ENCODE peak calls at places on chromosomes 6 and 20, in six cellular contexts. R, Y, L, M, I and J are unnamed samples.

GRCh38 chr20:4026093-4026601 is 10.8 kb upstream of the RNF24 start:
- DNase-seq in R (peak; percentile 83), Y (no peak), L (no peak), M (peak; percentile 93), I (peak; percentile 52), J (no peak)

GRCh38 chr6:149060300-149060984 is 257.1 kb upstream of the TAB2 start:
- DNase-seq in R (peak; percentile 41), Y (no peak), L (no peak), M (no peak), I (no peak), J (no peak)

GRCh38 chr6:100202417-100203194 is 208.6 kb upstream of the MCHR2 start:
- DNase-seq in R (peak; percentile 96), Y (peak; percentile 36), L (no peak), M (peak; percentile 94), I (no peak), J (peak; percentile 97)

GRCh38 chr20:32532246-32532645 is 52.9 kb downstream of the NOL4L start:
- DNase-seq in R (no peak), Y (no peak), L (no peak), M (no peak), I (no peak), J (no peak)

GRCh38 chr6:12941422-12941821 is 224.9 kb downstream of the PHACTR1 start:
- DNase-seq in R (no peak), Y (no peak), L (no peak), M (peak; percentile 11), I (peak; percentile 80), J (no peak)

GRCh38 chr20:32329817-32330554 is 28.1 kb upstream of the ASXL1 start:
- DNase-seq in R (no peak), Y (no peak), L (no peak), M (no peak), I (no peak), J (no peak)

GRCh38 chr6:163814494-163815364 is 400.2 kb downstream of the QKI start:
- DNase-seq in R (peak; percentile 87), Y (no peak), L (no peak), M (peak; percentile 46), I (no peak), J (peak; percentile 70)

GRCh38 chr6:113856571-113857564 is at the start of gene MARCKS:
- DNase-seq in R (peak; percentile 91), Y (peak; percentile 77), L (peak; percentile 78), M (peak; percentile 92), I (peak; percentile 92), J (peak; percentile 75)

GRCh38 chr6:90892271-90892670 is 305.4 kb upstream of the MAP3K7 start:
- DNase-seq in R (no peak), Y (no peak), L (no peak), M (no peak), I (no peak), J (no peak)

GRCh38 chr6:75526502-75527127 is 33.0 kb upstream of the FILIP1 start:
- DNase-seq in R (peak; percentile 85), Y (peak; percentile 71), L (no peak), M (peak; percentile 85), I (peak; percentile 77), J (peak; percentile 57)

GRCh38 chr6:153150767-153151440 is 19.8 kb upstream of the RGS17 start:
- DNase-seq in R (no peak), Y (no peak), L (no peak), M (no peak), I (no peak), J (no peak)

GRCh38 chr6:156852147-156852857 is 75.1 kb downstream of the ARID1B start:
- DNase-seq in R (no peak), Y (no peak), L (no peak), M (no peak), I (no peak), J (no peak)

GRCh38 chr20:49851991-49852390 is 39.4 kb downstream of the SLC9A8 start:
- DNase-seq in R (no peak), Y (peak; percentile 38), L (no peak), M (no peak), I (no peak), J (no peak)

GRCh38 chr6:166433096-166433495 is 50.4 kb upstream of the MPC1 start:
- DNase-seq in R (no peak), Y (no peak), L (peak; percentile 60), M (no peak), I (no peak), J (no peak)

GRCh38 chr6:25263602-25264001 is 15.6 kb upstream of the CARMIL1 start:
- DNase-seq in R (peak; percentile 46), Y (no peak), L (no peak), M (no peak), I (no peak), J (peak; percentile 80)

GRCh38 chr6:162713926-162714759 is 13.4 kb downstream of the PRKN start:
- DNase-seq in R (no peak), Y (no peak), L (no peak), M (no peak), I (no peak), J (no peak)

GRCh38 chr20:1890469-1891262 is 4.5 kb upstream of the SIRPA start:
- DNase-seq in R (no peak), Y (no peak), L (no peak), M (no peak), I (no peak), J (no peak)

DNA sequence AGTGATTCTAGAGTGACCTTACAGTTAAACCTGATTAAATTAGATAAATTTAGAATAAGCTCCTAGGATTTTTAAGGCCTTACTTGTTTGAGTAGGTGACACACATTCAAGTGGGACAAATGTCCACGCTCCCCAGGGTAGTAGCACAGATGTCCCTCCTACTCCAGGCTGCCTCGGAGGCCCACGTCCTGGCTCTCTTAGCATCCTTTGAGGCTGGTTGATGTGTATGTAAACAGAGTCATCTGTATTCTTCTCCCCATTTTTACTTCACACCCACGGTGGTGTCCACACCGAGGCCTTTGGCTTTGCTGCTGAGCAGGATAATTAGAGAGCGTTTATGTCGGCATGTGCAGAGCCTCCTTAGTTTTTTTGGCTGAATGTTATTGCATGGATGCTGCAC is 15.8 kb downstream of the ENTPD6 start:
- DNase-seq in R (no peak), Y (no peak), L (no peak), M (no peak), I (no peak), J (no peak)
- H3K4me3 ChIP-seq in R (no peak overlapping the region), Y (no peak overlapping the region), L (no peak overlapping the region), M (no peak overlapping the region), I (no peak overlapping the region), J (no peak overlapping the region)

DNA sequence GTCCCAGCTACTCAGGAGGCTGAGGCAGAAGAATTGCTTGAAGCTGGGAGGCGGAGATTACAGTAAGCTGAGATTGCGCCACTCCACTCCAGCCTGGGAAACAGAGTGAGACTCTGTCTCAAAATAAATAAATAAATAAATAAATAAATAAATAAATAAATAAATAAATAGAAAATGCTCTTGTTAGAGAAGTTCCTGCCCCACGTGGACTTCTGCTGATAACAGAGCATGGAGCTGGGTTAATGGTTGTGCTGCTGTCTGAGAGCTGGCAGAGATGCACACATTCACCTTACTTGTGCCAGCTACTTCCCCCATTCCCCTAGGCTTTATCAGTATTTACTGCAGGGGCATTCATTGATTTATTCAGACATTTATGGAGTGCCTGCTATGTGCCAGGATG is 155.2 kb upstream of the KCNG1 start:
- DNase-seq in R (no peak), Y (no peak), L (no peak), M (no peak), I (no peak), J (no peak)
- H3K4me3 ChIP-seq in R (no peak overlapping the region), Y (no peak overlapping the region), L (no peak overlapping the region), M (no peak overlapping the region), I (no peak overlapping the region), J (no peak overlapping the region)

GRCh38 chr20:62797671-62798532 is 1.6 kb downstream of the MRGBP start:
- DNase-seq in R (no peak), Y (no peak), L (no peak), M (no peak), I (no peak), J (no peak)
- H3K4me3 ChIP-seq in R (no peak overlapping the region), Y (no peak overlapping the region), L (no peak overlapping the region), M (no peak overlapping the region), I (no peak overlapping the region), J (no peak overlapping the region)

GRCh38 chr6:32460528-32460927 is 20.8 kb downstream of the HLA-DRA start:
- DNase-seq in R (no peak), Y (no peak), L (no peak), M (no peak), I (no peak), J (no peak)
- H3K4me3 ChIP-seq in R (no peak overlapping the region), Y (no peak overlapping the region), L (no peak overlapping the region), M (no peak overlapping the region), I (no peak overlapping the region), J (no peak overlapping the region)